ENCODE peak calls at places on chromosome 19, in five cellular contexts. F, L, M, A and B are unnamed samples.

GRCh38 chr19:6774821-6775707 is 2.6 kb downstream of the VAV1 start:
- DNase-seq in F (no peak), L (no peak), M (no peak), A (no peak), B (no peak)

GRCh38 chr19:27795369-27795768 is 1417.6 kb downstream of the UQCRFS1 start:
- DNase-seq in F (no peak), L (no peak), M (no peak), A (no peak), B (no peak)

GRCh38 chr19:36265856-36266374 is 51.0 kb downstream of the ZNF146 start:
- DNase-seq in F (no peak), L (no peak), M (no peak), A (no peak), B (no peak)

GRCh38 chr19:38852231-38853044 is 2.7 kb upstream of the HNRNPL start:
- DNase-seq in F (peak), L (peak), M (peak), A (peak), B (peak)

GRCh38 chr19:49930483-49931011 is 1.2 kb upstream of the NUP62 start:
- DNase-seq in F (no peak), L (peak), M (no peak), A (no peak), B (peak)

GRCh38 chr19:9126900-9127405 is at the start of gene OR7G3:
- DNase-seq in F (no peak), L (no peak), M (no peak), A (no peak), B (no peak)

GRCh38 chr19:30175987-30176386 is 196.2 kb upstream of the ZNF536 start:
- DNase-seq in F (no peak), L (no peak), M (no peak), A (no peak), B (no peak)

GRCh38 chr19:39237200-39238184 is 7.3 kb downstream of the IFNL3 start:
- DNase-seq in F (peak), L (no peak), M (peak), A (peak), B (no peak)

GRCh38 chr19:13859361-13859880 is 17.5 kb upstream of the NANOS3 start:
- DNase-seq in F (no peak), L (peak), M (no peak), A (no peak), B (no peak)
- TF ChIP-seq CTCF in F (no peak), L (no peak), M (no peak), A (no peak), B (no peak)

DNA sequence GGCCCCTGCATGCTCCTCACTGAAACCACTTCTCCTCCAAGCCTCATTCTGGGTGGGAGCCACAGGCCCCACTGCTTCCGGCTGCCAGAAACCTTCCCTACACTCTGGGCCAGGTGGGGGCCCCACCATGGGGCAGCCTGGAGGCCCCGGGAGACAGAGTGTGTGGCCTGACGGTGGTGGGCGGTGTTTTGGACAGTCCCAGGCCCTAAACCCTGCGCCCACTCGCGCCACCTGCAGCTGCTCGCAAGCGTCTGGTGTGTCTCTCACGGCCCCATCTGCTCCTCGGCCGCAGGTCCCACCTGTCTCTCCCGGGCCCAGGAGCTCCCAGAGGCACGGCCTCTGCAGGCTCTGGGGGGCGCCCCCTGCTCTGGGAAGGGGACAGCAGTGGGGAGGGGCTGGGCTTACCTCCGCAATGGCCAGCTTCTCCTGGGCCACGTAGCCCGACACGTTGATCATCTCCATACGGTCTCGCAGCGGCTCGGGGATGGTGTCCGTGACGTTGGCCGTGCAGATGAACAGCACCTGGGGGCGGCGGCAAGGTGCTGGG is 5.6 kb downstream of the RPL36 start:
- DNase-seq in F (no peak), L (no peak), M (no peak), A (no peak), B (no peak)
- TF ChIP-seq CTCF in F (no peak), L (no peak), M (no peak), A (no peak), B (no peak)

GRCh38 chr19:43595999-43596841 is at the start of the genes IRGQ and ZNF576:
- DNase-seq in F (peak), L (peak), M (peak), A (peak), B (peak)

GRCh38 chr19:43594710-43595604 is 977 bp downstream of the IRGQ start:
- DNase-seq in F (peak), L (peak), M (peak), A (peak), B (peak)

GRCh38 chr19:43594081-43594697 is 1.7 kb downstream of the IRGQ start:
- DNase-seq in F (no peak), L (no peak), M (no peak), A (no peak), B (no peak)

GRCh38 chr19:43596842-43597461 is 557 bp downstream of the ZNF576 start:
- DNase-seq in F (no peak), L (no peak), M (no peak), A (no peak), B (no peak)

GRCh38 chr19:43595605-43595998 is 332 bp downstream of the IRGQ start:
- DNase-seq in F (peak), L (no peak), M (no peak), A (no peak), B (peak)
- TF ChIP-seq CTCF in F (no peak), L (no peak), M (no peak), A (no peak), B (no peak)

DNA sequence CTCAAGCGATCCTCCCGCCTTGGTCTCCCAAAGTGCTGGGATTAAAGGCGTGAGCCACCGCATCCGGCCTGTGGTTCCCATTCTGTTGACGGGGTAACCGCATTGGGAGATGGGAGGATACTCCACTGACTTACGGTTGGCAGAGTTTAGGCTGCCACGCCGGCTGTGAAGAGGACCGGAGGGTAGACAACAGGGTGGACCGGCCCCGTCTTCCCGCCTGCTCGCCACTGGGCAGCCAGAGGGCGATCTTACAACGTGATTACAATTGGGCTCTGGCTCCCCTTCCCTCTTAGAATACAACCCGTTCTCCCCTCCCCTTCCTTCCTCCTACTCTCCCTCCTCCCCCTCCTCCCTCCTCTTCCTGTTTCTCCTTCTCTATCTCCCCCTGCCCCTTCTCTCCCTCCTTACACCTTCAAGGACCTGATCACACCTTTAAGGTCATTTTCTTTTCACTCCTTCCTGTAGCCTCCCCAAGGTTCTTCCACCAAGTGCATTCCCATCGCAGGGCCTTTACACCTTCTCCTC is 957 bp upstream of the CCDC194 start:
- DNase-seq in F (peak), L (peak), M (peak), A (peak), B (peak)
- TF ChIP-seq CTCF in F (peak), L (peak), M (peak), A (peak), B (peak)